ENCODE peak calls at places on chromosomes 4 and X, in six cellular contexts. One of them, this sample, is unnamed.

GRCh38 chr4:101304916-101305315 is 42.4 kb downstream of the PPP3CA start:
- DNase-seq in omental fat pad: no peak
- DNase-seq in ovary: no peak
- DNase-seq in iris pigment epithelial cell: peak; percentile 76
- DNase-seq in dorsolateral prefrontal cortex: no peak
- DNase-seq in COR-L47: peak; percentile 8
- DNase-seq in this sample: no peak

GRCh38 chr4:148112231-148112982 is 329.8 kb downstream of the NR3C2 start:
- DNase-seq in COR-L47: no peak
- DNase-seq in iris pigment epithelial cell: peak; percentile 78
- DNase-seq in omental fat pad: no peak
- DNase-seq in dorsolateral prefrontal cortex: no peak
- DNase-seq in ovary: no peak
- DNase-seq in this sample: no peak

GRCh38 chr4:82753238-82753637 is 45.4 kb downstream of the SCD5 start:
- DNase-seq in dorsolateral prefrontal cortex: no peak
- DNase-seq in omental fat pad: no peak
- DNase-seq in ovary: peak; percentile 51
- DNase-seq in iris pigment epithelial cell: no peak
- DNase-seq in COR-L47: no peak
- DNase-seq in this sample: no peak

GRCh38 chr4:17475481-17475880 is 36.4 kb downstream of the QDPR start:
- DNase-seq in ovary: no peak
- DNase-seq in iris pigment epithelial cell: peak; percentile 54
- DNase-seq in dorsolateral prefrontal cortex: no peak
- DNase-seq in omental fat pad: no peak
- DNase-seq in COR-L47: no peak
- DNase-seq in this sample: no peak

GRCh38 chr4:176660561-176660960 is 132.2 kb downstream of the VEGFC start:
- DNase-seq in dorsolateral prefrontal cortex: no peak
- DNase-seq in iris pigment epithelial cell: peak; percentile 15
- DNase-seq in ovary: no peak
- DNase-seq in COR-L47: no peak
- DNase-seq in omental fat pad: no peak
- DNase-seq in this sample: no peak

GRCh38 chrX:155143959-155144548 is 72.2 kb upstream of the VBP1 start:
- DNase-seq in ovary: no peak
- DNase-seq in iris pigment epithelial cell: no peak
- DNase-seq in COR-L47: no peak
- DNase-seq in omental fat pad: no peak
- DNase-seq in dorsolateral prefrontal cortex: no peak
- DNase-seq in this sample: no peak

GRCh38 chrX:85851418-85851817 is 195.9 kb downstream of the CHM start:
- DNase-seq in iris pigment epithelial cell: peak; percentile 14
- DNase-seq in ovary: no peak
- DNase-seq in dorsolateral prefrontal cortex: no peak
- DNase-seq in omental fat pad: no peak
- DNase-seq in COR-L47: no peak
- DNase-seq in this sample: no peak

GRCh38 chrX:153791104-153791852 is 2.9 kb downstream of the IDH3G start:
- DNase-seq in dorsolateral prefrontal cortex: peak; percentile 39
- DNase-seq in iris pigment epithelial cell: no peak
- DNase-seq in omental fat pad: no peak
- DNase-seq in COR-L47: no peak
- DNase-seq in ovary: no peak
- DNase-seq in this sample: no peak

GRCh38 chr4:13597604-13598003 is 29.9 kb downstream of the BOD1L1 start:
- DNase-seq in dorsolateral prefrontal cortex: no peak
- DNase-seq in iris pigment epithelial cell: peak; percentile 32
- DNase-seq in COR-L47: no peak
- DNase-seq in omental fat pad: no peak
- DNase-seq in ovary: no peak
- DNase-seq in this sample: no peak

GRCh38 chr4:130238121-130238520 is 1142.2 kb downstream of the C4orf33 start:
- DNase-seq in omental fat pad: no peak
- DNase-seq in iris pigment epithelial cell: no peak
- DNase-seq in ovary: no peak
- DNase-seq in dorsolateral prefrontal cortex: no peak
- DNase-seq in COR-L47: no peak
- DNase-seq in this sample: no peak

GRCh38 chr4:188021548-188022249 is 26.1 kb downstream of the ZFP42 start:
- DNase-seq in ovary: no peak
- DNase-seq in omental fat pad: no peak
- DNase-seq in iris pigment epithelial cell: peak; percentile 11
- DNase-seq in COR-L47: no peak
- DNase-seq in dorsolateral prefrontal cortex: no peak
- DNase-seq in this sample: no peak